ENCODE peak calls at places on chromosome 3, in seven cellular contexts. C, X, A, Z, I, J and Y are unnamed samples.

GRCh38 chr3:11056531-11057050 is 64.0 kb downstream of the SLC6A1 start:
- DNase-seq in C (no peak), X (no peak), A (no peak), Z (no peak), I (no peak), J (no peak), Y (no peak)

GRCh38 chr3:126133606-126134005 is 46.8 kb downstream of the ALDH1L1 start:
- DNase-seq in C (peak), X (no peak), A (no peak), Z (no peak), I (no peak), J (peak), Y (no peak)

GRCh38 chr3:35772364-35773009 is 133.2 kb downstream of the ARPP21 start:
- DNase-seq in C (no peak), X (peak), A (no peak), Z (no peak), I (no peak), J (no peak), Y (peak)

GRCh38 chr3:94564247-94564646 is 501.4 kb downstream of the NSUN3 start:
- DNase-seq in C (no peak), X (no peak), A (no peak), Z (no peak), I (no peak), J (no peak), Y (no peak)

GRCh38 chr3:145259166-145259565 is 901.8 kb downstream of the PLOD2 start:
- DNase-seq in C (no peak), X (no peak), A (no peak), Z (no peak), I (no peak), J (no peak), Y (no peak)

GRCh38 chr3:42194943-42195510 is 71.0 kb downstream of the CCK start:
- DNase-seq in C (no peak), X (no peak), A (no peak), Z (no peak), I (no peak), J (no peak), Y (no peak)

GRCh38 chr3:108661699-108662098 is 72.2 kb downstream of the DZIP3 start:
- DNase-seq in C (no peak), X (no peak), A (no peak), Z (no peak), I (no peak), J (no peak), Y (no peak)

GRCh38 chr3:11145888-11146287 is 8.4 kb upstream of the HRH1 start:
- DNase-seq in C (no peak), X (peak), A (no peak), Z (no peak), I (no peak), J (no peak), Y (no peak)

GRCh38 chr3:131072099-131072559 is 45.5 kb downstream of the NEK11 start:
- DNase-seq in C (no peak), X (peak), A (no peak), Z (no peak), I (no peak), J (no peak), Y (no peak)

GRCh38 chr3:127822166-127822835 is at the start of gene MGLL:
- DNase-seq in C (peak), X (peak), A (no peak), Z (peak), I (peak), J (peak), Y (peak)

GRCh38 chr3:113812854-113813253 is 25.7 kb upstream of the GRAMD1C start:
- DNase-seq in C (no peak), X (no peak), A (no peak), Z (no peak), I (no peak), J (no peak), Y (no peak)

GRCh38 chr3:94413721-94414106 is 350.9 kb downstream of the NSUN3 start:
- DNase-seq in C (no peak), X (peak), A (no peak), Z (no peak), I (no peak), J (no peak), Y (no peak)

GRCh38 chr3:71374582-71374981 is 208.9 kb downstream of the FOXP1 start:
- DNase-seq in C (no peak), X (no peak), A (no peak), Z (no peak), I (no peak), J (no peak), Y (no peak)

GRCh38 chr3:187841552-187841951 is 96.3 kb upstream of the BCL6 start:
- DNase-seq in C (no peak), X (peak), A (no peak), Z (no peak), I (no peak), J (no peak), Y (no peak)

GRCh38 chr3:54322354-54322753 is 200.0 kb downstream of the CACNA2D3 start:
- DNase-seq in C (no peak), X (no peak), A (no peak), Z (no peak), I (peak), J (no peak), Y (no peak)

GRCh38 chr3:39105687-39106063 is 1.8 kb downstream of the GORASP1 start:
- DNase-seq in C (no peak), X (no peak), A (no peak), Z (no peak), I (no peak), J (no peak), Y (no peak)